ENCODE peak calls at places on chromosomes 13 and 19, in nine cellular contexts. W is activated T-cell treated with anti-CD3 and anti-CD28 coated beads for 1 hour; V is SJSA1; I is stomach; M is Panc1; H is SW480; S is HEK293T; G is AG10803; T is stimulated activated CD8-positive, alpha-beta memory T cell treated with anti-CD3 and anti-CD28 coated beads, Interleukin-2, amount 100 ng/mL, for 1 hour. A is an unnamed sample.

GRCh38 chr19:38303517-38304351 is at the start of gene C19orf33:
- DNase-seq in V (no peak), H (peak), W (no peak), S (no peak), I (peak), T (no peak), M (peak), G (no peak), A (no peak)

GRCh38 chr13:51524312-51524711 is 60.0 kb upstream of the WDFY2 start:
- DNase-seq in V (no peak), I (no peak), M (no peak), S (no peak), H (peak), G (no peak), T (no peak), W (no peak), A (no peak)

GRCh38 chr13:40644838-40645620 is 21.4 kb downstream of the FOXO1 start:
- DNase-seq in S (no peak), H (no peak), I (no peak), M (no peak), T (no peak), G (peak), V (no peak), W (no peak), A (no peak)

GRCh38 chr19:13172335-13173128 is 22.3 kb downstream of the IER2 start:
- DNase-seq in T (peak), M (no peak), H (peak), V (peak), W (peak), I (peak), S (peak), G (peak), A (peak)

GRCh38 chr13:67736646-67737420 is 506.7 kb upstream of the PCDH9 start:
- DNase-seq in S (peak), W (no peak), I (no peak), M (no peak), V (no peak), T (no peak), H (peak), G (peak), A (no peak)

GRCh38 chr19:38263696-38264485 is 482 bp upstream of the SPINT2 start:
- DNase-seq in I (peak), T (peak), V (no peak), S (no peak), M (no peak), G (peak), H (peak), W (peak), A (peak)

GRCh38 chr19:19474950-19475781 is 40.2 kb downstream of the TSSK6 start:
- DNase-seq in G (no peak), I (no peak), H (no peak), V (no peak), M (no peak), S (no peak), T (no peak), W (no peak), A (no peak)

GRCh38 chr13:42524487-42525034 is 49.4 kb upstream of the TNFSF11 start:
- DNase-seq in H (no peak), S (no peak), I (no peak), T (no peak), G (peak), W (no peak), M (no peak), V (no peak), A (no peak)

GRCh38 chr13:78604782-78605611 is 1.6 kb upstream of the POU4F1 start:
- DNase-seq in S (peak), G (no peak), V (no peak), W (no peak), H (no peak), M (no peak), I (no peak), T (no peak), A (no peak)

GRCh38 chr19:1861599-1862031 is 1.8 kb downstream of the KLF16 start:
- DNase-seq in H (no peak), T (no peak), I (no peak), G (no peak), M (no peak), V (no peak), W (no peak), S (no peak), A (no peak)

GRCh38 chr19:58395220-58395978 is at the start of gene RNF225:
- DNase-seq in V (no peak), W (no peak), G (no peak), H (no peak), S (no peak), T (no peak), I (no peak), M (no peak), A (no peak)

GRCh38 chr19:28409859-28410258 is 803.1 kb downstream of the UQCRFS1 start:
- DNase-seq in H (no peak), W (no peak), I (no peak), S (no peak), M (no peak), T (no peak), V (no peak), G (no peak), A (no peak)

GRCh38 chr19:3161453-3161852 is 17.1 kb upstream of the S1PR4 start:
- DNase-seq in M (no peak), G (no peak), S (no peak), H (no peak), V (no peak), W (no peak), T (no peak), I (no peak), A (no peak)

GRCh38 chr13:94455414-94455813 is 24.1 kb downstream of the DCT start:
- DNase-seq in I (no peak), H (no peak), V (no peak), W (no peak), S (no peak), T (no peak), G (no peak), M (no peak), A (no peak)